ENCODE peak calls at places on chromosomes 3 and 15, in five cellular contexts. One of them, this sample, is unnamed.

GRCh38 chr3:138941259-138941885 is 5.6 kb downstream of the FOXL2 start:
- DNase-seq in colonic mucosa: peak; percentile 66
- DNase-seq in left ventricle myocardium inferior: no peak
- DNase-seq in stomach: no peak
- DNase-seq in mammary epithelial cell: no peak
- DNase-seq in this sample: peak; percentile 19

GRCh38 chr3:122583770-122584169 is 6.3 kb downstream of the PARP15 start:
- DNase-seq in mammary epithelial cell: no peak
- DNase-seq in left ventricle myocardium inferior: no peak
- DNase-seq in colonic mucosa: no peak
- DNase-seq in stomach: no peak
- DNase-seq in this sample: no peak

GRCh38 chr15:82681371-82681770 is 28.3 kb downstream of the AP3B2 start:
- DNase-seq in stomach: no peak
- DNase-seq in mammary epithelial cell: no peak
- DNase-seq in left ventricle myocardium inferior: no peak
- DNase-seq in colonic mucosa: no peak
- DNase-seq in this sample: no peak

GRCh38 chr3:38960953-38961622 is 90.7 kb downstream of the SCN11A start:
- DNase-seq in stomach: peak; percentile 52
- DNase-seq in mammary epithelial cell: peak; percentile 24
- DNase-seq in colonic mucosa: peak; percentile 56
- DNase-seq in left ventricle myocardium inferior: no peak
- DNase-seq in this sample: peak; percentile 31

GRCh38 chr15:80710635-80711553 is 15.8 kb downstream of the ABHD17C start:
- DNase-seq in colonic mucosa: no peak
- DNase-seq in stomach: no peak
- DNase-seq in left ventricle myocardium inferior: no peak
- DNase-seq in mammary epithelial cell: peak; percentile 69
- DNase-seq in this sample: no peak

GRCh38 chr3:99704417-99704816 is 66.0 kb downstream of the COL8A1 start:
- DNase-seq in stomach: no peak
- DNase-seq in left ventricle myocardium inferior: no peak
- DNase-seq in mammary epithelial cell: no peak
- DNase-seq in colonic mucosa: no peak
- DNase-seq in this sample: no peak

GRCh38 chr15:92097473-92098178 is 244.1 kb downstream of the SLCO3A1 start:
- DNase-seq in mammary epithelial cell: peak; percentile 23
- DNase-seq in colonic mucosa: peak; percentile 60
- DNase-seq in stomach: peak; percentile 50
- DNase-seq in left ventricle myocardium inferior: no peak
- DNase-seq in this sample: peak; percentile 29

GRCh38 chr3:41117398-41117870 is 81.9 kb upstream of the CTNNB1 start:
- DNase-seq in mammary epithelial cell: peak; percentile 98
- DNase-seq in left ventricle myocardium inferior: peak; percentile 91
- DNase-seq in colonic mucosa: peak; percentile 93
- DNase-seq in stomach: peak; percentile 86
- DNase-seq in this sample: peak; percentile 58

GRCh38 chr15:55703873-55704285 is 39.1 kb downstream of the PRTG start:
- DNase-seq in stomach: no peak
- DNase-seq in colonic mucosa: no peak
- DNase-seq in mammary epithelial cell: no peak
- DNase-seq in left ventricle myocardium inferior: no peak
- DNase-seq in this sample: no peak

GRCh38 chr3:36907911-36908646 is 36.8 kb downstream of the TRANK1 start:
- DNase-seq in colonic mucosa: peak; percentile 88
- DNase-seq in stomach: peak; percentile 66
- DNase-seq in left ventricle myocardium inferior: peak; percentile 41
- DNase-seq in mammary epithelial cell: peak; percentile 44
- DNase-seq in this sample: no peak

GRCh38 chr3:134333522-134334181 is 40.6 kb downstream of the AMOTL2 start:
- DNase-seq in mammary epithelial cell: no peak
- DNase-seq in stomach: no peak
- DNase-seq in colonic mucosa: no peak
- DNase-seq in left ventricle myocardium inferior: no peak
- DNase-seq in this sample: no peak

GRCh38 chr3:116815321-116815720 is 105.7 kb downstream of the TUSC7 start:
- DNase-seq in mammary epithelial cell: no peak
- DNase-seq in stomach: no peak
- DNase-seq in left ventricle myocardium inferior: no peak
- DNase-seq in colonic mucosa: no peak
- DNase-seq in this sample: no peak

GRCh38 chr3:77456881-77457280 is 417.0 kb downstream of the ROBO2 start:
- DNase-seq in stomach: no peak
- DNase-seq in mammary epithelial cell: no peak
- DNase-seq in colonic mucosa: no peak
- DNase-seq in left ventricle myocardium inferior: no peak
- DNase-seq in this sample: no peak

GRCh38 chr3:134014270-134014669 is 15.5 kb downstream of the SLCO2A1 start:
- DNase-seq in stomach: no peak
- DNase-seq in left ventricle myocardium inferior: no peak
- DNase-seq in colonic mucosa: no peak
- DNase-seq in mammary epithelial cell: no peak
- DNase-seq in this sample: peak; percentile 3

GRCh38 chr3:142434503-142434902 is 13.3 kb downstream of the XRN1 start:
- DNase-seq in colonic mucosa: no peak
- DNase-seq in mammary epithelial cell: no peak
- DNase-seq in left ventricle myocardium inferior: no peak
- DNase-seq in stomach: no peak
- DNase-seq in this sample: no peak

GRCh38 chr3:134929976-134930375 is 134.9 kb downstream of the EPHB1 start:
- DNase-seq in colonic mucosa: no peak
- DNase-seq in mammary epithelial cell: no peak
- DNase-seq in stomach: no peak
- DNase-seq in left ventricle myocardium inferior: no peak
- DNase-seq in this sample: no peak

GRCh38 chr15:66131200-66131599 is 122.3 kb downstream of the MEGF11 start:
- DNase-seq in mammary epithelial cell: no peak
- DNase-seq in colonic mucosa: no peak
- DNase-seq in left ventricle myocardium inferior: no peak
- DNase-seq in stomach: peak; percentile 62
- DNase-seq in this sample: no peak

GRCh38 chr3:158731938-158732855 is at the start of gene RARRES1:
- DNase-seq in mammary epithelial cell: peak; percentile 70
- DNase-seq in stomach: peak; percentile 70
- DNase-seq in colonic mucosa: peak; percentile 71
- DNase-seq in left ventricle myocardium inferior: peak; percentile 77
- DNase-seq in this sample: peak; percentile 37

GRCh38 chr3:49295489-49296058 is 18.5 kb upstream of the C3orf62 start:
- DNase-seq in mammary epithelial cell: no peak
- DNase-seq in colonic mucosa: no peak
- DNase-seq in left ventricle myocardium inferior: no peak
- DNase-seq in stomach: no peak
- DNase-seq in this sample: peak; percentile 38

GRCh38 chr3:160027541-160028195 is 39.0 kb downstream of the IL12A start:
- DNase-seq in mammary epithelial cell: peak; percentile 75
- DNase-seq in colonic mucosa: no peak
- DNase-seq in left ventricle myocardium inferior: no peak
- DNase-seq in stomach: no peak
- DNase-seq in this sample: no peak

GRCh38 chr15:57910672-57911071 is 154.8 kb downstream of the ALDH1A2 start:
- DNase-seq in left ventricle myocardium inferior: no peak
- DNase-seq in stomach: no peak
- DNase-seq in mammary epithelial cell: no peak
- DNase-seq in colonic mucosa: no peak
- DNase-seq in this sample: no peak

GRCh38 chr3:32220006-32220405 is 18.5 kb upstream of the CMTM8 start:
- DNase-seq in left ventricle myocardium inferior: no peak
- DNase-seq in stomach: no peak
- DNase-seq in colonic mucosa: no peak
- DNase-seq in mammary epithelial cell: peak; percentile 61
- DNase-seq in this sample: no peak

GRCh38 chr3:46558184-46559029 is 7.7 kb downstream of the LRRC2 start:
- DNase-seq in colonic mucosa: peak; percentile 87
- DNase-seq in stomach: peak; percentile 94
- DNase-seq in mammary epithelial cell: peak; percentile 92
- DNase-seq in left ventricle myocardium inferior: peak; percentile 82
- DNase-seq in this sample: peak; percentile 70

GRCh38 chr3:183653209-183654064 is 18.0 kb downstream of the KLHL24 start:
- DNase-seq in colonic mucosa: no peak
- DNase-seq in stomach: no peak
- DNase-seq in left ventricle myocardium inferior: no peak
- DNase-seq in mammary epithelial cell: peak; percentile 4
- DNase-seq in this sample: no peak

GRCh38 chr15:48221885-48222284 is 15.8 kb downstream of the SLC12A1 start:
- DNase-seq in colonic mucosa: no peak
- DNase-seq in mammary epithelial cell: no peak
- DNase-seq in stomach: no peak
- DNase-seq in left ventricle myocardium inferior: no peak
- DNase-seq in this sample: no peak

GRCh38 chr3:8888296-8888915 is 74.9 kb downstream of the RAD18 start:
- DNase-seq in left ventricle myocardium inferior: no peak
- DNase-seq in colonic mucosa: no peak
- DNase-seq in mammary epithelial cell: no peak
- DNase-seq in stomach: no peak
- DNase-seq in this sample: no peak

GRCh38 chr3:5166846-5167245 is 20.7 kb upstream of the EDEM1 start:
- DNase-seq in mammary epithelial cell: no peak
- DNase-seq in left ventricle myocardium inferior: no peak
- DNase-seq in stomach: no peak
- DNase-seq in colonic mucosa: no peak
- DNase-seq in this sample: no peak

GRCh38 chr3:120622870-120623718 is 27.0 kb downstream of the NDUFB4 start:
- DNase-seq in mammary epithelial cell: peak; percentile 71
- DNase-seq in stomach: no peak
- DNase-seq in left ventricle myocardium inferior: no peak
- DNase-seq in colonic mucosa: peak; percentile 23
- DNase-seq in this sample: no peak

GRCh38 chr3:181493423-181493822 is 218.3 kb upstream of the SOX2 start:
- DNase-seq in left ventricle myocardium inferior: no peak
- DNase-seq in mammary epithelial cell: peak; percentile 1
- DNase-seq in colonic mucosa: no peak
- DNase-seq in stomach: no peak
- DNase-seq in this sample: no peak

GRCh38 chr3:123627673-123628670 is 43.1 kb upstream of the HACD2 start:
- DNase-seq in mammary epithelial cell: no peak
- DNase-seq in left ventricle myocardium inferior: peak; percentile 38
- DNase-seq in colonic mucosa: no peak
- DNase-seq in stomach: peak; percentile 85
- DNase-seq in this sample: no peak

GRCh38 chr15:75809986-75810750 is 33.1 kb upstream of the UBE2Q2 start:
- DNase-seq in stomach: peak; percentile 34
- DNase-seq in left ventricle myocardium inferior: no peak
- DNase-seq in colonic mucosa: peak; percentile 25
- DNase-seq in mammary epithelial cell: peak; percentile 60
- DNase-seq in this sample: peak; percentile 28
- TF ChIP-seq CTCF in stomach: no peak
- TF ChIP-seq CTCF in left ventricle myocardium inferior: peak; percentile 56
- TF ChIP-seq CTCF in colonic mucosa: peak; percentile 38
- TF ChIP-seq CTCF in mammary epithelial cell: peak; percentile 84
- TF ChIP-seq CTCF in this sample: peak; percentile 23

GRCh38 chr3:176987901-176988300 is 209.4 kb downstream of the TBL1XR1 start:
- DNase-seq in stomach: no peak
- DNase-seq in mammary epithelial cell: no peak
- DNase-seq in colonic mucosa: no peak
- DNase-seq in left ventricle myocardium inferior: no peak
- DNase-seq in this sample: no peak
- TF ChIP-seq CTCF in stomach: no peak
- TF ChIP-seq CTCF in mammary epithelial cell: no peak
- TF ChIP-seq CTCF in colonic mucosa: no peak
- TF ChIP-seq CTCF in left ventricle myocardium inferior: no peak
- TF ChIP-seq CTCF in this sample: no peak

DNA sequence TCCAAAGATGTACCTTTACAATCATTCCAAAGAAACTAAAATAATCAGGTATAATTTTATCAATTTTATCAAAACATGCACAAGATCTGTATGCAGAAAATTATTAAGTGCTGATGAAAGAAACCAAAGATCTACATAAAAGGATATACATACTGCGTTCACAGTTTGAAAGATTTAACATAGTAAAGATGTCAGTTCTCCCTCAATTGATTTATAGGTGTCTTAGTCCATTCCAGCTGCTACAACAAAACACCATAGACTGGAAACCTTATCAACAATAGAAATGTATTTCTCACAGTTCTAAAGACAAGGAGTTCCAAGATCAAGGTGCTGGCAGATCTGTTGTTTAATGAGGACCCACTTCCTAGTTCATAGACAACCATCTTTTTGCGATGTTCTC is 189.0 kb upstream of the CCDC54 start:
- DNase-seq in stomach: no peak
- DNase-seq in mammary epithelial cell: no peak
- DNase-seq in left ventricle myocardium inferior: no peak
- DNase-seq in colonic mucosa: no peak
- DNase-seq in this sample: no peak
- TF ChIP-seq CTCF in stomach: no peak
- TF ChIP-seq CTCF in mammary epithelial cell: no peak
- TF ChIP-seq CTCF in left ventricle myocardium inferior: no peak
- TF ChIP-seq CTCF in colonic mucosa: no peak
- TF ChIP-seq CTCF in this sample: no peak

DNA sequence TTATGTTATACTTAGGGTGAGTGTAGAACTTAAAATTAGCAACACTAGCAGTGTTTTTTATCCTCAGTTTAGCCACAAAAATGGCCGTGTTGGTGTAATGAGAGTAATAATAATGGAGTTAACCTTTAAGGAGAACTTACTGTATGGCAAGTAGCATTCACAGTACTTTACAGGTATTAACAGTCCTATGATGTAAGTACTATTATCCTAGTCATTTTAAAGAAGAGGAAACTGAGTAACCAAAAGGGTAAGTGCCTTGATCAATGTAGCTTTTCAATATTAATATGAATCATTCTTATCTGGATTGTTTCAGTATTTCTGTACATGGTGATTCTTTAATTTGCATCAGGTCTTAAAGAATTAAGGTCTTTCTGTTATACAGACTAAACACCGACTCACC is 170.3 kb downstream of the CD47 start:
- DNase-seq in colonic mucosa: no peak
- DNase-seq in mammary epithelial cell: no peak
- DNase-seq in stomach: no peak
- DNase-seq in left ventricle myocardium inferior: no peak
- DNase-seq in this sample: no peak
- TF ChIP-seq CTCF in colonic mucosa: no peak
- TF ChIP-seq CTCF in mammary epithelial cell: no peak
- TF ChIP-seq CTCF in stomach: no peak
- TF ChIP-seq CTCF in left ventricle myocardium inferior: no peak
- TF ChIP-seq CTCF in this sample: no peak

GRCh38 chr3:190339130-190339529 is 16.9 kb upstream of the CLDN1 start:
- DNase-seq in mammary epithelial cell: peak; percentile 78
- DNase-seq in left ventricle myocardium inferior: no peak
- DNase-seq in colonic mucosa: no peak
- DNase-seq in stomach: no peak
- DNase-seq in this sample: no peak
- TF ChIP-seq CTCF in mammary epithelial cell: peak; percentile 43
- TF ChIP-seq CTCF in left ventricle myocardium inferior: peak; percentile 21
- TF ChIP-seq CTCF in colonic mucosa: no peak
- TF ChIP-seq CTCF in stomach: no peak
- TF ChIP-seq CTCF in this sample: no peak

GRCh38 chr3:126487151-126487771 is 11.6 kb upstream of the ZXDC start:
- DNase-seq in colonic mucosa: no peak
- DNase-seq in left ventricle myocardium inferior: no peak
- DNase-seq in stomach: no peak
- DNase-seq in mammary epithelial cell: peak; percentile 60
- DNase-seq in this sample: no peak
- TF ChIP-seq CTCF in colonic mucosa: no peak
- TF ChIP-seq CTCF in left ventricle myocardium inferior: peak; percentile 52
- TF ChIP-seq CTCF in stomach: no peak
- TF ChIP-seq CTCF in mammary epithelial cell: peak; percentile 33
- TF ChIP-seq CTCF in this sample: no peak

This sample was measured in B cell.